ENCODE peak calls at places on chromosomes 4 and X, in six cellular contexts. R is HL-60, Z is SK-N-SH, S is GM23338, H is transverse colon, L is endothelial cell of umbilical vein. B is an unnamed sample.
A peak's percentile ranks its signal among the peaks of the same experiment; 100 is the strongest.

GRCh38 chr4:102334624-102335023 is 10.7 kb downstream of the SLC39A8 start:
- DNase-seq in R (no peak), Z (no peak), S (no peak), H (no peak), L (no peak), B (no peak)

GRCh38 chrX:44106864-44107263 is 133.7 kb upstream of the NDP start:
- DNase-seq in R (peak; percentile 53), Z (no peak), S (no peak), H (no peak), L (no peak), B (no peak)

GRCh38 chrX:135543924-135544323 is 23.5 kb downstream of the INTS6L start:
- DNase-seq in R (no peak), Z (no peak), S (peak; percentile 73), H (peak; percentile 30), L (no peak), B (no peak)

GRCh38 chrX:151359931-151360871 is 36.8 kb upstream of the VMA21 start:
- DNase-seq in R (peak; percentile 3), Z (peak; percentile 55), S (peak; percentile 58), H (no peak), L (peak; percentile 12), B (peak; percentile 52)

GRCh38 chrX:94831364-94831763 is 1157.4 kb downstream of the FAM133A start:
- DNase-seq in R (no peak), Z (peak; percentile 3), S (peak; percentile 25), H (no peak), L (no peak), B (no peak)

GRCh38 chrX:146973283-146973682 is 158.7 kb upstream of the CXorf51A start:
- DNase-seq in R (no peak), Z (no peak), S (no peak), H (no peak), L (no peak), B (no peak)

GRCh38 chr4:121156822-121157769 is 7.0 kb downstream of the TNIP3 start:
- DNase-seq in R (peak; percentile 76), Z (peak; percentile 39), S (peak; percentile 84), H (peak; percentile 39), L (peak; percentile 24), B (peak; percentile 79)

GRCh38 chr4:169996379-169997245 is 29.6 kb downstream of the MFAP3L start:
- DNase-seq in R (no peak), Z (no peak), S (peak; percentile 9), H (no peak), L (no peak), B (no peak)

GRCh38 chr4:13919021-13919441 is 291.5 kb upstream of the BOD1L1 start:
- DNase-seq in R (no peak), Z (no peak), S (no peak), H (no peak), L (no peak), B (no peak)

GRCh38 chr4:1369484-1370079 is 22.6 kb downstream of the UVSSA start:
- DNase-seq in R (no peak), Z (no peak), S (no peak), H (no peak), L (no peak), B (no peak)

GRCh38 chr4:110211007-110211769 is 12.8 kb upstream of the ELOVL6 start:
- DNase-seq in R (no peak), Z (peak; percentile 56), S (peak; percentile 70), H (peak; percentile 25), L (peak; percentile 46), B (no peak)

GRCh38 chrX:137195991-137196390 is 162.2 kb upstream of the GPR101 start:
- DNase-seq in R (no peak), Z (no peak), S (no peak), H (no peak), L (no peak), B (no peak)

GRCh38 chr4:121138014-121138413 is 26.1 kb downstream of the TNIP3 start:
- DNase-seq in R (no peak), Z (no peak), S (no peak), H (no peak), L (no peak), B (no peak)

GRCh38 chrX:111869639-111870034 is 6.3 kb upstream of the TRPC5OS start:
- DNase-seq in R (peak; percentile 18), Z (peak; percentile 44), S (peak; percentile 69), H (peak; percentile 7), L (peak; percentile 11), B (no peak)

GRCh38 chr4:304987-305680 is at the start of gene ZNF732:
- DNase-seq in R (no peak), Z (peak; percentile 88), S (peak; percentile 99), H (no peak), L (peak; percentile 27), B (no peak)

GRCh38 chr4:48591372-48591771 is 101.3 kb downstream of the ZAR1 start:
- DNase-seq in R (no peak), Z (no peak), S (no peak), H (no peak), L (no peak), B (no peak)

GRCh38 chrX:46627044-46627443 is 53.5 kb downstream of the CHST7 start:
- DNase-seq in R (no peak), Z (no peak), S (no peak), H (no peak), L (peak; percentile 1), B (no peak)

GRCh38 chrX:46630141-46630540 is 56.6 kb downstream of the CHST7 start:
- DNase-seq in R (no peak), Z (no peak), S (no peak), H (no peak), L (no peak), B (no peak)

GRCh38 chrX:46627700-46628405 is 54.3 kb downstream of the CHST7 start:
- DNase-seq in R (no peak), Z (no peak), S (no peak), H (no peak), L (peak; percentile 79), B (no peak)

GRCh38 chrX:46626566-46626965 is 53.0 kb downstream of the CHST7 start:
- DNase-seq in R (peak; percentile 88), Z (no peak), S (no peak), H (no peak), L (peak; percentile 90), B (peak; percentile 54)

DNA sequence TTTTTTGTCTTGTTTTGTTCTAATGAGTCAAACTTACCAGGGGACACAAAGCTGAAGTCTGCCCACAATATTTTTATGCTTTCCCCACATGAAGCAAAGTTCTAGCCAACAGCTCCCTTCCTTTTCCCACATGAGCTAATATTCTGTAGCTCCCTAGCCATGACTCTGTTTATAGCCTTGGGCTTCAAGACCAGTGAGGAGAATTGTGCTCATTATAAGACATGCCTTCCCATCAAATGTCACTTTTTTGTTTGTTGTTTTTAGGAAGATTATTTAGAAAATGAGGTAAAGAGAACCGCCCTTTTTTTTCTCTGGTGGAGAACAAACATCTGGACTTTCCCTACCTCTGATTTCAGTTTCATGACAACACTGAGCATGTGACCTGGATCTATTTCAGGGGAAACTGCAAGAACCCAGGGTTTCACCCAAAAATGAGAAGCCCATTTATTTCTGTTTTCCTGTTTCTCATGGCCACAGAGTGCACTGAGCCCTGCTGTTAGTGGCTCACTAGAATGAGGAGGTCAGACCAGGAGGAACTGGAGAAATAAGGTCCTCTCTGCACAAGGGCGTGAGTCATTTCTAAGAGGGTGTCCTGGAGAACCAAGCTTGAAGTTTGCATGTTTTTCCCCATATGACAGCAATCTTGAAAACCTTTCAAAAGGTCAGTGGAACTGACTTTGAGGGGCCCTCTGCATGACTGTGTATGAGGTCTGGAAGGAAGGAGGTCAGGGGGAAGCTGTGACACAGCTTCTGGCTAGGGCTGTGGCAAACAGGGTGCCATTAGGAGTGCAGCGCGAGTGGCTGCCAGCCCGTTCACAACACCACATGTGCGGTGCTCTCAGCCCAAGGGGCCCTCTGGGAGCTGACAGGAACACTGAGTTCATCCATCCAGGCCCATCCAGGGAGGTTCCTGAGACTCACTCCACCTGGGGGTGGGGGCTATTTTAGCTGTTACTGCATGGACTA is 55.1 kb downstream of the CHST7 start:
- DNase-seq in R (peak; percentile 72), Z (no peak), S (no peak), H (peak; percentile 16), L (peak; percentile 47), B (peak; percentile 66)
- TF ChIP-seq POLR2AphosphoS5 in R (no peak), Z (no peak), S (no peak), H (peak; percentile 5), L (no peak), B (peak; percentile 23)

GRCh38 chr4:68147079-68147478 is 17.4 kb upstream of the TMPRSS11F start:
- DNase-seq in R (no peak), Z (no peak), S (no peak), H (no peak), L (no peak), B (no peak)

GRCh38 chr4:68145261-68145660 is 15.6 kb upstream of the TMPRSS11F start:
- DNase-seq in R (no peak), Z (no peak), S (no peak), H (no peak), L (no peak), B (no peak)

DNA sequence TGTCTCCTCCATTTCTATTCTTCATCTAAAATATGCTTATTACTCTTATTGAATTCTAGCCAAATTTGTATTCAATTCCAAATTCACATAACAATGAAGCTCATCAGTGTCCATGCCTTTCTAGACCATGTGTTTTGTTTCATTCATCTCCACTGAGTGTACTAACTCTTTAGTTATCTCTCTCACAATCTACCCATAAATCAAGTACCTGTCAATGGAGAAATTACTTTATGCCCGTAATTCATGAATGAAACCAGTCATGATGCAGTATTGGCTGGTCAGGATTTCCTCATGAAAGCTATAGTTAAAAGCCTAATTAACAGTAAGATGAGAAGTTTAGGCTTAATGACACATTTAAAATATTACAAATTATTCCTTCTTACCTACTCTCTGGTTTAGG is 12.2 kb upstream of the TMPRSS11F start:
- DNase-seq in R (no peak), Z (no peak), S (no peak), H (no peak), L (no peak), B (no peak)
- TF ChIP-seq POLR2AphosphoS5 in R (no peak), Z (no peak), S (no peak), H (no peak), L (no peak), B (no peak)

DNA sequence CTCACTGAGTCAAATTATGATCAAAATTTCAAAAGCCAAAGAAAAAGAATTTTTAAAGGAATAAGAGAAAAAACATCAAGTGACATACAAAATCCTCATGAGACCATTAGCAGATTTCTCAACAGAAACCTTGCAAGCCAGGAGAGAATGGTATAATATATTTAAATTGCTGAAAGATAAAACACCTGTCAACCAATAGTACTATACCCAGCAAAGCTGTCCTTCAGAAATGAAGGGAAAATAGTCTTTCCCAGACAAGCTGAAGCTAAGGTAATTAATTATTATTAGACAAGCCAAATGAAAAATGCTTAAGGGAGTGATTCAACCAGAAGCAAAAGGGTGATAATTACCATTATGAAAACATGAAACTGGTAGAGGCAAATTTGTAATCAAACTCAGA is 104.2 kb upstream of the TET2 start:
- DNase-seq in R (no peak), Z (no peak), S (no peak), H (no peak), L (no peak), B (no peak)
- TF ChIP-seq POLR2AphosphoS5 in R (no peak), Z (no peak), S (no peak), H (no peak), L (no peak), B (no peak)

GRCh38 chrX:24464836-24465523 is at the start of gene PDK3:
- DNase-seq in R (peak; percentile 79), Z (peak; percentile 91), S (peak; percentile 87), H (peak; percentile 92), L (peak; percentile 90), B (peak; percentile 86)
- TF ChIP-seq POLR2AphosphoS5 in R (no peak), Z (no peak), S (peak; percentile 61), H (peak; percentile 80), L (peak; percentile 25), B (peak; percentile 72)